ENCODE peak calls at places on chromosomes 13 and 19, in ten cellular contexts. B, T, O, E, W, N, H, U, Y and C are unnamed samples.

GRCh38 chr13:88919970-88920628 is 1248.9 kb downstream of the SLITRK5 start:
- DNase-seq in T (no peak), H (no peak), N (no peak), U (no peak), W (no peak), O (no peak), B (no peak), Y (no peak), E (no peak), C (no peak)

GRCh38 chr19:1967087-1967608 is 26.2 kb downstream of the CSNK1G2 start:
- DNase-seq in W (no peak), U (no peak), E (no peak), N (no peak), Y (no peak), H (no peak), O (no peak), B (no peak), T (no peak), C (no peak)

GRCh38 chr13:113897161-113897560 is 33.3 kb upstream of the GAS6 start:
- DNase-seq in E (no peak), H (no peak), T (no peak), N (no peak), U (no peak), B (no peak), Y (no peak), O (peak; percentile 34), W (peak; percentile 13), C (no peak)

GRCh38 chr13:80591978-80592377 is 251.1 kb upstream of the SPRY2 start:
- DNase-seq in E (no peak), B (no peak), H (no peak), O (no peak), N (no peak), U (no peak), W (no peak), T (no peak), Y (no peak), C (no peak)

GRCh38 chr19:38695832-38696732 is 48.2 kb downstream of the CAPN12 start:
- DNase-seq in H (no peak), B (no peak), N (no peak), T (no peak), Y (no peak), W (no peak), U (no peak), E (no peak), O (no peak), C (no peak)

GRCh38 chr13:65783383-65783782 is 1446.8 kb downstream of the PCDH9 start:
- DNase-seq in U (no peak), B (no peak), N (no peak), T (no peak), Y (no peak), H (no peak), E (no peak), W (no peak), O (no peak), C (no peak)

GRCh38 chr19:42220751-42221097 is 612 bp downstream of the ZNF526 start:
- DNase-seq in T (no peak), N (no peak), O (no peak), E (no peak), B (no peak), U (no peak), W (no peak), H (no peak), Y (no peak), C (no peak)

GRCh38 chr13:72255908-72256307 is 388.9 kb upstream of the DACH1 start:
- DNase-seq in O (no peak), W (no peak), B (no peak), N (no peak), E (peak; percentile 42), Y (no peak), U (peak; percentile 58), T (peak; percentile 42), H (peak; percentile 52), C (no peak)

GRCh38 chr19:39919976-39920375 is 14.5 kb downstream of the FCGBP start:
- DNase-seq in E (no peak), N (no peak), O (no peak), H (no peak), B (no peak), U (no peak), W (no peak), T (no peak), Y (no peak), C (no peak)

GRCh38 chr19:1949304-1950101 is 8.5 kb downstream of the CSNK1G2 start:
- DNase-seq in B (no peak), U (no peak), W (no peak), N (no peak), E (no peak), T (no peak), O (no peak), Y (no peak), H (no peak), C (no peak)

GRCh38 chr13:42174344-42175162 is 97.4 kb upstream of the AKAP11 start:
- DNase-seq in Y (no peak), B (no peak), E (no peak), H (no peak), W (no peak), T (no peak), O (no peak), U (no peak), N (no peak), C (no peak)

GRCh38 chr19:47676811-47677210 is 36.4 kb upstream of the EHD2 start:
- DNase-seq in H (no peak), E (no peak), U (no peak), T (no peak), Y (no peak), O (no peak), N (no peak), B (no peak), W (no peak), C (no peak)

GRCh38 chr19:58182577-58182988 is 278 bp upstream of the ZNF274 start:
- DNase-seq in B (no peak), N (peak; percentile 76), Y (peak; percentile 72), W (no peak), T (no peak), H (no peak), U (no peak), O (no peak), E (no peak), C (peak; percentile 71)

GRCh38 chr19:41377977-41378707 is 1.8 kb downstream of the TMEM91 start:
- DNase-seq in H (peak; percentile 68), U (peak; percentile 69), W (no peak), O (no peak), T (peak; percentile 67), N (no peak), E (no peak), B (no peak), Y (no peak), C (peak; percentile 65)

GRCh38 chr13:39676315-39676876 is 20.9 kb downstream of the COG6 start:
- DNase-seq in T (no peak), W (no peak), E (no peak), U (no peak), N (no peak), O (no peak), Y (no peak), B (no peak), H (no peak), C (no peak)

GRCh38 chr13:29943301-29944085 is 93.1 kb upstream of the UBL3 start:
- DNase-seq in T (no peak), U (no peak), E (no peak), N (no peak), O (no peak), H (no peak), B (no peak), Y (no peak), W (no peak), C (no peak)

GRCh38 chr13:94535775-94536174 is 56.3 kb upstream of the DCT start:
- DNase-seq in H (no peak), Y (no peak), N (no peak), B (no peak), T (no peak), U (no peak), O (no peak), W (no peak), E (no peak), C (no peak)

GRCh38 chr19:10776900-10777650 is 58.9 kb downstream of the TMED1 start:
- DNase-seq in N (no peak), H (no peak), O (no peak), T (no peak), E (peak; percentile 26), B (no peak), U (no peak), Y (no peak), W (no peak), C (peak; percentile 40)

GRCh38 chr13:29884671-29885424 is 34.4 kb upstream of the UBL3 start:
- DNase-seq in E (no peak), B (no peak), N (no peak), T (peak; percentile 50), H (no peak), Y (no peak), U (no peak), W (no peak), O (no peak), C (no peak)

GRCh38 chr13:81686877-81687276 is 1346.0 kb upstream of the SPRY2 start:
- DNase-seq in B (no peak), N (no peak), W (no peak), H (no peak), Y (no peak), O (peak; percentile 9), T (no peak), E (no peak), U (no peak), C (no peak)

GRCh38 chr13:104809483-104809882 is 1726.0 kb downstream of the EFNB2 start:
- DNase-seq in O (no peak), U (no peak), T (no peak), B (no peak), E (no peak), Y (no peak), N (no peak), W (no peak), H (no peak), C (no peak)

GRCh38 chr13:48156466-48156865 is 61.6 kb upstream of the MED4 start:
- DNase-seq in H (peak; percentile 58), O (peak; percentile 39), Y (peak; percentile 67), B (peak; percentile 70), U (peak; percentile 29), E (peak; percentile 51), W (peak; percentile 58), T (no peak), N (peak; percentile 53), C (no peak)

GRCh38 chr19:33518541-33518940 is 3.0 kb downstream of the PEPD start:
- DNase-seq in H (no peak), T (no peak), W (no peak), B (no peak), Y (no peak), U (no peak), N (no peak), E (no peak), O (no peak), C (no peak)

GRCh38 chr19:3494051-3494450 is 6.4 kb downstream of the DOHH start:
- DNase-seq in T (peak; percentile 96), N (peak; percentile 55), O (no peak), Y (no peak), H (peak; percentile 88), B (no peak), W (no peak), E (no peak), U (peak; percentile 88), C (no peak)

GRCh38 chr19:41457241-41457640 is 14.3 kb downstream of the ERICH4 start:
- DNase-seq in U (no peak), N (no peak), B (no peak), O (no peak), E (no peak), W (no peak), T (no peak), H (no peak), Y (no peak), C (peak; percentile 35)

GRCh38 chr13:27281420-27281819 is 10.8 kb downstream of the RASL11A start:
- DNase-seq in T (no peak), U (no peak), H (no peak), W (no peak), E (peak; percentile 31), N (no peak), B (no peak), O (no peak), Y (no peak), C (no peak)

GRCh38 chr13:103471896-103472295 is 405.7 kb upstream of the SLC10A2 start:
- DNase-seq in B (no peak), H (no peak), E (no peak), U (peak; percentile 9), T (no peak), N (no peak), Y (no peak), O (peak; percentile 48), W (no peak), C (no peak)

GRCh38 chr19:7115721-7116120 is 46.2 kb downstream of the ZNF557 start:
- DNase-seq in W (no peak), N (no peak), Y (no peak), T (no peak), H (no peak), U (no peak), B (peak; percentile 29), O (no peak), E (no peak), C (no peak)